ENCODE peak calls at places on chromosome 15, in six cellular contexts. I is mesendoderm, F is neuronal stem cell, U is mesenchymal stem cell, A is IMR-90, E is H1. B is an unnamed sample.

GRCh38 chr15:98966036-98966787 is 41.4 kb downstream of the PGPEP1L start:
- DNase-seq in I (peak), F (no peak), U (peak), A (peak), E (no peak), B (no peak)

GRCh38 chr15:73856458-73857192 is 16.7 kb upstream of the TBC1D21 start:
- DNase-seq in I (no peak), F (no peak), U (no peak), A (no peak), E (no peak), B (peak)

GRCh38 chr15:84982301-84982920 is 755 bp downstream of the PDE8A start:
- DNase-seq in I (peak), F (no peak), U (peak), A (peak), E (no peak), B (peak)

GRCh38 chr15:46091860-46092450 is 457.1 kb downstream of the SQOR start:
- DNase-seq in I (peak), F (peak), U (peak), A (peak), E (peak), B (peak)

GRCh38 chr15:88428805-88429605 is 38.2 kb downstream of the MRPL46 start:
- DNase-seq in I (no peak), F (no peak), U (no peak), A (no peak), E (no peak), B (no peak)

GRCh38 chr15:83837946-83838571 is 184.1 kb downstream of the ADAMTSL3 start:
- DNase-seq in I (peak), F (peak), U (peak), A (peak), E (peak), B (peak)

GRCh38 chr15:72389231-72389630 is 8.9 kb upstream of the TMEM202 start:
- DNase-seq in I (no peak), F (no peak), U (no peak), A (peak), E (no peak), B (no peak)

GRCh38 chr15:56794150-56794922 is 61.0 kb upstream of the ZNF280D start:
- DNase-seq in I (no peak), F (no peak), U (no peak), A (peak), E (no peak), B (no peak)

GRCh38 chr15:45402955-45403892 is 24.9 kb upstream of the GATM start:
- DNase-seq in I (peak), F (peak), U (peak), A (peak), E (peak), B (no peak)

GRCh38 chr15:83066761-83067637 is at the start of gene BTBD1:
- DNase-seq in I (peak), F (peak), U (peak), A (peak), E (peak), B (peak)

GRCh38 chr15:45093013-45093412 is 21.0 kb downstream of the DUOX2 start:
- DNase-seq in I (no peak), F (no peak), U (no peak), A (no peak), E (no peak), B (no peak)

GRCh38 chr15:76912430-76912829 is 7.3 kb upstream of the SCAPER start:
- DNase-seq in I (no peak), F (no peak), U (no peak), A (no peak), E (no peak), B (no peak)

GRCh38 chr15:41511331-41512077 is 2.1 kb downstream of the LTK start:
- DNase-seq in I (no peak), F (no peak), U (no peak), A (no peak), E (peak), B (peak)

GRCh38 chr15:41394924-41395323 is 7.4 kb downstream of the NDUFAF1 start:
- DNase-seq in I (no peak), F (no peak), U (no peak), A (peak), E (no peak), B (no peak)

DNA sequence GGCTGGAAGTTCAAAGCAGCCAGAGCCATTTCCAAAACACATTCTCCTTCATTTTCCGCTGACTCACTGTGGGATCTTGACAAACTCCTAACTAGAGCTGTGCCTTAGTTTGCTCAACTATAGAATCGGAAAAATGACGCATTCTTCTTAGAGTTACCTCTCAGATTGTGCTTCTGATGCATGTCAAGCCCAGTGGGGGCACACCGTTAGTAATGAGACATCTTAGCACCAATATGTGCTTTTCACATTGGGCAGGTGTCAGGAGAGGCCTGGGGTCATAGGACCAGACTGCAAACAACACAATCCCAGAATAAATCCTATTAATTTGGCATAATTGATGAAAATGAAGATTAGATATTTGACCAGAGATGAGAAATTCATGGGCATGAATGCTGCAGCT is 71.3 kb upstream of the UBE3A start:
- DNase-seq in I (no peak), F (no peak), U (no peak), A (no peak), E (no peak), B (no peak)
- H3K18ac ChIP-seq in I (no peak), F (no peak), U (no peak), A (no peak), E (peak), B (no peak)

GRCh38 chr15:70376031-70376928 is 278.6 kb upstream of the TLE3 start:
- DNase-seq in I (peak), F (no peak), U (no peak), A (no peak), E (peak), B (peak)
- H2BK15ac ChIP-seq in I (no peak), F (no peak), U (peak), A (no peak), E (no peak), B (no peak)

GRCh38 chr15:64429448-64429847 is 30.9 kb upstream of the ZNF609 start:
- DNase-seq in I (no peak), F (no peak), U (no peak), A (no peak), E (no peak), B (no peak)
- H3K18ac ChIP-seq in I (no peak), F (no peak), U (no peak), A (peak), E (no peak), B (no peak)

DNA sequence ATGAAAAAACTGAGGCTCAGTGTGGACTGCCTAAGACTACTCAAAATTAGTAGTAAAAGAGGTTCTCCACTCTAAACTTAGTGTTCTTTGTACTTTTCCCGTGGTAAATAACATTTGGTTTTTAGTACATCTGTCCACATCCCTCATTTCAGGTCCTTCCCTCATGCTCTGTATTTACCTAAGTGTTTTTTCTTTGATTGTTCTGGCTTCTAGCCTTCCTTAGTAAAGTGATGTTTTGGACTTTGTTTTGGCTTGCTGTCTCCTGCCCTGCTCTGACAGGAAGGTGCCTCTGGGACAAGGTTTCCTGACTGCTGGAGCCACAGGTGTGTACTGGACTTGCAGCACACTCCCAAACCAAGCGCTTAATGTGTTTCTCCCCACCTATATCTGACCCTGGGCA is 29.9 kb upstream of the ALDH1A2 start:
- DNase-seq in I (no peak), F (no peak), U (no peak), A (no peak), E (no peak), B (no peak)
- H2BK15ac ChIP-seq in I (no peak), F (no peak), U (no peak), A (no peak), E (no peak), B (no peak)

DNA sequence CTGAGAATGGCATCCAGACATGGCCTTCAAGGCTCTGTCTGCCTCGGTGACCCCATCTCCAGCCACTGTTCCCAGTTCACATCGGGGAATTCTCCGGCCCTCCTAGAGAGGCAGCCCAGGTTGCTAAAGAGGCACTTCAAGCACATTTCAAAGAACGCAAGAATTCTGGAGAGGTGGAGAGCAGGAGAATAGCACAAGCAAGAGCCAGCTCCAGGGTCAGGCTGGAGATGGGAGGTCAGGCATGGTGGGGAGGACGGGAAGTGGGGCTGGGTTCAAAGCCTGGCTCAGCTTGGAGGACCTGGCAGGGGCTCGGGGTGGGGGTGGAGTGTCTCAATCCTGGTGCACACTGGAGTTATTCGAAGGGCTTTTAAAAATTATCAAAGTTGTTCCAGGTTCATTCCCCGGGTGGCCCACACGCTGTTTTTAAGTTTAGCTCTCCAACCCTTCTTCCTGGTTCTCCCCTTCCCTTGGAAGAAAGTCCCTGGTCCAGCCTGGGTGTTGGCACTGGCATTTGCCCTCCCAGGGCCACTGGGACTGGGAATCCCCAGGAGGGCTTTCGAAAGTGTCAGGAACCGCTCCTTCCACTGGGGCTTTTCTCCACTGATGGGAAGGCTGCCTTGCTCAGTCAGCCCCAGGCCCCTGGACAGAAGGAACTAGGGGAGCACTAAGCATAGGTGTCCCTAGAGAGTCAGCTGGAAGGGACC is 35.8 kb downstream of the ZNF710 start:
- DNase-seq in I (no peak), F (no peak), U (no peak), A (no peak), E (no peak), B (no peak)
- H3K18ac ChIP-seq in I (no peak), F (peak), U (peak), A (peak), E (no peak), B (no peak)

GRCh38 chr15:32659340-32659831 is 17.9 kb downstream of the SCG5 start:
- DNase-seq in I (no peak), F (no peak), U (peak), A (peak), E (peak), B (no peak)
- H2BK15ac ChIP-seq in I (no peak), F (no peak), U (no peak), A (peak), E (no peak), B (no peak)